ENCODE peak calls at places on chromosomes 7 and 10, in seven cellular contexts. One of them, this sample, is unnamed.

GRCh38 chr10:132918264-132918616 is 24.1 kb downstream of the CFAP46 start:
- DNase-seq in suprapubic skin: no peak
- DNase-seq in H1: no peak
- DNase-seq in IMR-90: no peak
- DNase-seq in heart left ventricle: peak; percentile 5
- DNase-seq in breast epithelium: no peak
- DNase-seq in ovary: no peak
- DNase-seq in this sample: no peak

GRCh38 chr10:99695761-99696160 is 36.2 kb downstream of the COX15 start:
- DNase-seq in suprapubic skin: no peak
- DNase-seq in H1: no peak
- DNase-seq in IMR-90: peak; percentile 72
- DNase-seq in heart left ventricle: no peak
- DNase-seq in breast epithelium: no peak
- DNase-seq in ovary: no peak
- DNase-seq in this sample: no peak

GRCh38 chr10:104445359-104445758 is 91.7 kb downstream of the CFAP58 start:
- DNase-seq in suprapubic skin: no peak
- DNase-seq in H1: no peak
- DNase-seq in IMR-90: peak; percentile 77
- DNase-seq in heart left ventricle: no peak
- DNase-seq in breast epithelium: no peak
- DNase-seq in ovary: no peak
- DNase-seq in this sample: no peak

GRCh38 chr7:100887186-100887954 is 2.1 kb downstream of the UFSP1 start:
- DNase-seq in suprapubic skin: no peak
- DNase-seq in H1: no peak
- DNase-seq in IMR-90: no peak
- DNase-seq in heart left ventricle: no peak
- DNase-seq in breast epithelium: no peak
- DNase-seq in ovary: peak; percentile 46
- DNase-seq in this sample: no peak

GRCh38 chr7:12557282-12557681 is 13.2 kb upstream of the SCIN start:
- DNase-seq in suprapubic skin: no peak
- DNase-seq in H1: no peak
- DNase-seq in IMR-90: no peak
- DNase-seq in heart left ventricle: no peak
- DNase-seq in breast epithelium: no peak
- DNase-seq in ovary: no peak
- DNase-seq in this sample: no peak

GRCh38 chr10:94546058-94546595 is 539 bp downstream of the HELLS start:
- DNase-seq in suprapubic skin: no peak
- DNase-seq in H1: no peak
- DNase-seq in IMR-90: peak; percentile 16
- DNase-seq in heart left ventricle: no peak
- DNase-seq in breast epithelium: no peak
- DNase-seq in ovary: no peak
- DNase-seq in this sample: no peak

GRCh38 chr10:5533098-5533731 is 8.5 kb downstream of the CALML3 start:
- DNase-seq in suprapubic skin: peak; percentile 74
- DNase-seq in H1: no peak
- DNase-seq in IMR-90: no peak
- DNase-seq in heart left ventricle: no peak
- DNase-seq in breast epithelium: peak; percentile 48
- DNase-seq in ovary: peak; percentile 33
- DNase-seq in this sample: no peak

GRCh38 chr10:80186364-80187012 is 18.8 kb downstream of the ANXA11 start:
- DNase-seq in suprapubic skin: no peak
- DNase-seq in H1: no peak
- DNase-seq in IMR-90: no peak
- DNase-seq in heart left ventricle: peak; percentile 81
- DNase-seq in breast epithelium: no peak
- DNase-seq in ovary: peak; percentile 36
- DNase-seq in this sample: no peak

GRCh38 chr10:47028466-47028865 is 117.2 kb downstream of the PTPN20 start:
- DNase-seq in suprapubic skin: peak; percentile 69
- DNase-seq in H1: peak; percentile 28
- DNase-seq in IMR-90: no peak
- DNase-seq in heart left ventricle: no peak
- DNase-seq in breast epithelium: peak; percentile 20
- DNase-seq in ovary: no peak
- DNase-seq in this sample: no peak

GRCh38 chr10:323651-324293 is 188.5 kb downstream of the ZMYND11 start:
- DNase-seq in suprapubic skin: peak; percentile 90
- DNase-seq in H1: no peak
- DNase-seq in IMR-90: peak; percentile 97
- DNase-seq in heart left ventricle: peak; percentile 79
- DNase-seq in breast epithelium: no peak
- DNase-seq in ovary: peak; percentile 90
- DNase-seq in this sample: peak; percentile 46

GRCh38 chr10:119132521-119133345 is 28.8 kb downstream of the DENND10 start:
- DNase-seq in suprapubic skin: no peak
- DNase-seq in H1: no peak
- DNase-seq in IMR-90: no peak
- DNase-seq in heart left ventricle: no peak
- DNase-seq in breast epithelium: no peak
- DNase-seq in ovary: no peak
- DNase-seq in this sample: no peak

GRCh38 chr10:5559642-5560141 is 34.9 kb downstream of the CALML3 start:
- DNase-seq in suprapubic skin: peak; percentile 50
- DNase-seq in H1: no peak
- DNase-seq in IMR-90: peak; percentile 78
- DNase-seq in heart left ventricle: no peak
- DNase-seq in breast epithelium: no peak
- DNase-seq in ovary: no peak
- DNase-seq in this sample: no peak

GRCh38 chr10:14670551-14671240 is 104.0 kb downstream of the FAM107B start:
- DNase-seq in suprapubic skin: no peak
- DNase-seq in H1: no peak
- DNase-seq in IMR-90: peak; percentile 82
- DNase-seq in heart left ventricle: no peak
- DNase-seq in breast epithelium: no peak
- DNase-seq in ovary: no peak
- DNase-seq in this sample: no peak

GRCh38 chr10:103884681-103885139 is 29.3 kb upstream of the SH3PXD2A start:
- DNase-seq in suprapubic skin: no peak
- DNase-seq in H1: peak; percentile 61
- DNase-seq in IMR-90: peak; percentile 60
- DNase-seq in heart left ventricle: no peak
- DNase-seq in breast epithelium: no peak
- DNase-seq in ovary: peak; percentile 53
- DNase-seq in this sample: no peak

GRCh38 chr7:104106106-104106505 is 101.7 kb downstream of the ORC5 start:
- DNase-seq in suprapubic skin: no peak
- DNase-seq in H1: no peak
- DNase-seq in IMR-90: peak; percentile 50
- DNase-seq in heart left ventricle: no peak
- DNase-seq in breast epithelium: no peak
- DNase-seq in ovary: no peak
- DNase-seq in this sample: no peak

GRCh38 chr10:133379152-133379800 is at the start of gene PAOX:
- DNase-seq in suprapubic skin: no peak
- DNase-seq in H1: peak; percentile 76
- DNase-seq in IMR-90: peak; percentile 46
- DNase-seq in heart left ventricle: peak; percentile 78
- DNase-seq in breast epithelium: peak; percentile 68
- DNase-seq in ovary: peak; percentile 82
- DNase-seq in this sample: peak; percentile 55

GRCh38 chr7:112853429-112853828 is 63.2 kb upstream of the TMEM168 start:
- DNase-seq in suprapubic skin: no peak
- DNase-seq in H1: no peak
- DNase-seq in IMR-90: no peak
- DNase-seq in heart left ventricle: no peak
- DNase-seq in breast epithelium: no peak
- DNase-seq in ovary: no peak
- DNase-seq in this sample: no peak

GRCh38 chr7:23027261-23027660 is 13.3 kb upstream of the HYCC1 start:
- DNase-seq in suprapubic skin: no peak
- DNase-seq in H1: no peak
- DNase-seq in IMR-90: no peak
- DNase-seq in heart left ventricle: no peak
- DNase-seq in breast epithelium: no peak
- DNase-seq in ovary: no peak
- DNase-seq in this sample: no peak

GRCh38 chr10:110805292-110805691 is 66.4 kb upstream of the PDCD4 start:
- DNase-seq in suprapubic skin: no peak
- DNase-seq in H1: no peak
- DNase-seq in IMR-90: no peak
- DNase-seq in heart left ventricle: no peak
- DNase-seq in breast epithelium: no peak
- DNase-seq in ovary: no peak
- DNase-seq in this sample: no peak

GRCh38 chr10:110808123-110808522 is 63.6 kb upstream of the PDCD4 start:
- DNase-seq in suprapubic skin: no peak
- DNase-seq in H1: no peak
- DNase-seq in IMR-90: no peak
- DNase-seq in heart left ventricle: no peak
- DNase-seq in breast epithelium: no peak
- DNase-seq in ovary: no peak
- DNase-seq in this sample: no peak

GRCh38 chr10:110810625-110811024 is 61.1 kb upstream of the PDCD4 start:
- DNase-seq in suprapubic skin: no peak
- DNase-seq in H1: no peak
- DNase-seq in IMR-90: no peak
- DNase-seq in heart left ventricle: no peak
- DNase-seq in breast epithelium: no peak
- DNase-seq in ovary: no peak
- DNase-seq in this sample: no peak

GRCh38 chr10:110806335-110806734 is 65.4 kb upstream of the PDCD4 start:
- DNase-seq in suprapubic skin: no peak
- DNase-seq in H1: no peak
- DNase-seq in IMR-90: no peak
- DNase-seq in heart left ventricle: no peak
- DNase-seq in breast epithelium: no peak
- DNase-seq in ovary: no peak
- DNase-seq in this sample: no peak

DNA sequence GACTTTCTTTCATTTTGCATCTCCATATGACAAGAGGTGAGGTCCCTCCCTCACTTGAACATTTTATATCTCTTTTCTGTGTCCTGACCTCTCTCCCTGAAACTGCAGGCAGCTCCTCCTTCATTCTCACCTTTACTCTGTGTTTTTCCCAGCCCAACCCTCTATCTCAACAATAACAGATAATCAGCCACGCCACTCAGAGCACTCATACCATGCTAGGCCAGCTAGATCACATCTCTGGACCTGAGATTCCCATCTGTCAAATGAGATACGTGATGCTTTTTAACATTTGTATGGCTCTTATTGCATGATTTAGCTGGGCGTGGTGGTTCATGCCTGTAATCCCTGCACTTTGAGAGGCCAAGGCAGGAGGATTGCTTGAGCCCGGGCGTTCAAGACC is 63.1 kb upstream of the PDCD4 start:
- DNase-seq in suprapubic skin: no peak
- DNase-seq in H1: no peak
- DNase-seq in IMR-90: no peak
- DNase-seq in heart left ventricle: no peak
- DNase-seq in breast epithelium: no peak
- DNase-seq in ovary: no peak
- DNase-seq in this sample: no peak
- TF ChIP-seq POLR2A in suprapubic skin: no peak
- TF ChIP-seq POLR2A in H1: no peak
- TF ChIP-seq POLR2A in IMR-90: no peak
- TF ChIP-seq POLR2A in heart left ventricle: no peak
- TF ChIP-seq POLR2A in breast epithelium: no peak
- TF ChIP-seq POLR2A in ovary: no peak
- TF ChIP-seq POLR2A in this sample: no peak

DNA sequence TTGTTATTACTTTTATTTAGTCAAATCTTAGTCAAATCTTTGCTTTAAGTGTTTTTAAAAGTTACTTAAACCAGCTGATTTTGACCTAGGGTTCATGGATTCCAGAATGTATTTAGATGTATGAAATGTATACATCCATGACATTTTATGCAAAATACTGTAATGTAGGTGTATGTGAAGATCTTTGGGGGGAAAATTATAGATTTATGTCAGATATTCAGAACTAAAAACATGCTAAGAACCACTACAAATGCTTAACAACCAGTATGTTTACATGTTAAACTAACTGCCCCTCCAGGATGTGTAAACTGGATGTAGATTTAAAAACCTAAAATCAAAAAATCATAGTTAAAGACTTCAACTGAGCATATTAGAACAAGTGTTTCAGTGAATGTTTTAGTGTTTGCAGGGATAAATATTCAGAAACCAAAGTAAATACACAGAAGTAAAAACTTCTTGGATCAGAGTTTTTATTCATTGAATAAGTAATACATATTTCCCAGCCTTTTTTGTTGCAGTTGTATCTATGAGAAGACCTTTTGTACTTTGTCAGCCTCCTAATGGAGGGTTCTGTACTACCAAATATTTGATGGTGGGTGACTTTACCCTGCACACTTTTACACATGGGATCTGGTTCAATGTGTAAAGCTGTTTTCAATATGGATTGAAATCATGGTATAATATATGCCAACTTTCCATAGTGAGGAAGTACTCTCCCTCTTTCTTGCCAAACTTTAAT is 3.9 kb downstream of the CPED1 start:
- DNase-seq in suprapubic skin: no peak
- DNase-seq in H1: no peak
- DNase-seq in IMR-90: no peak
- DNase-seq in heart left ventricle: no peak
- DNase-seq in breast epithelium: no peak
- DNase-seq in ovary: no peak
- DNase-seq in this sample: no peak
- H3K4me1 ChIP-seq in suprapubic skin: peaks cover 22% of the 10 kb centered on the region
- H3K4me1 ChIP-seq in H1: peaks cover 3% of the 10 kb centered on the region
- H3K4me1 ChIP-seq in IMR-90: peaks cover 5% of the 10 kb centered on the region
- H3K4me1 ChIP-seq in heart left ventricle: peaks cover 57% of the 10 kb centered on the region
- H3K4me1 ChIP-seq in breast epithelium: no peaks in the 10 kb centered on the region
- H3K4me1 ChIP-seq in ovary: peaks cover 10% of the 10 kb centered on the region
- H3K4me1 ChIP-seq in this sample: peaks cover 11% of the 10 kb centered on the region

GRCh38 chr7:77778535-77778934 is 19.7 kb downstream of the TMEM60 start:
- DNase-seq in suprapubic skin: no peak
- DNase-seq in H1: no peak
- DNase-seq in IMR-90: no peak
- DNase-seq in heart left ventricle: no peak
- DNase-seq in breast epithelium: no peak
- DNase-seq in ovary: no peak
- DNase-seq in this sample: no peak
- H3K36me3 ChIP-seq in suprapubic skin: peaks cover 60% of the 10 kb centered on the region
- H3K36me3 ChIP-seq in H1: peaks cover 28% of the 10 kb centered on the region
- H3K36me3 ChIP-seq in IMR-90: peaks cover 17% of the 10 kb centered on the region
- H3K36me3 ChIP-seq in heart left ventricle: peaks cover 88% of the 10 kb centered on the region
- H3K36me3 ChIP-seq in breast epithelium: no peaks in the 10 kb centered on the region
- H3K36me3 ChIP-seq in ovary: no peaks in the 10 kb centered on the region
- H3K36me3 ChIP-seq in this sample: peaks cover 82% of the 10 kb centered on the region

DNA sequence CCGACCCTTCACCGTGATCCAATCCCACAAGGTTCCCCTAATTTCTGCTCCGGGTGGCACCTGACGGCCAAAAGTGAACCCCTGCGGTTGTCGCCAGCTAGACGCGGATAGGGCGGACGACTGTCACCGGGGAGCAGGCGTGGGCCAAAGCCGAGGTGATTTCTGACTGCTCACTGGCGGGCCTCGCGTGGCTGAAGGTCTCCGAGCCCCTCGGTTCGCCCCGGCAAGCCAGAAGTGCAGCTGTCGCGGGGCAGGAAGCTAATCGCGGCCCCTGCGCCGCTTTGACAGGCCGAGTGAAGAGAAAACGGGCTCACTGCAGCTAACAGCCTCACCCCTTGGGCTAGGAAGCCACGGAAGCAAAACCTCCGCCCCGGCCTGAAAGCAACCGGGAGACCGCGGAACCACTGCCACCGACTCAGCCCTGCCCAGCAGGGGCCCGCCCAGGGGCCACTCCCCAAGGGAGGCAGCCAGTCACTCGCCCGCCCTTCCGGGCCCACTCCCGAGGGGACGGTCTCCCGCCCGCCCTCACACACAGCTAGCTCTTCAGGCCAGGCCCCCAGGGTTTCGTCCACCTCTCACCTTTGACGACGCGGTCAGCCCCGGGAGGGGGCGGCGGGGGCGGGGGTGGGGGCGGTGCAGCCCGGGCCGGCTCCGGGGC is 469 bp downstream of the PPP3CB start:
- DNase-seq in suprapubic skin: peak; percentile 93
- DNase-seq in H1: peak; percentile 74
- DNase-seq in IMR-90: peak; percentile 87
- DNase-seq in heart left ventricle: peak; percentile 96
- DNase-seq in breast epithelium: peak; percentile 87
- DNase-seq in ovary: peak; percentile 83
- DNase-seq in this sample: peak; percentile 67
- TF ChIP-seq POLR2A in suprapubic skin: peak; percentile 61
- TF ChIP-seq POLR2A in H1: peak; percentile 67
- TF ChIP-seq POLR2A in IMR-90: peak; percentile 87
- TF ChIP-seq POLR2A in heart left ventricle: peak; percentile 74
- TF ChIP-seq POLR2A in breast epithelium: no peak
- TF ChIP-seq POLR2A in ovary: peak; percentile 20
- TF ChIP-seq POLR2A in this sample: no peak